ENCODE peak calls at places on chromosomes 5 and 9, in four cellular contexts. E is tibial nerve, Z is HepG2, R is cardiac muscle cell. B is an unnamed sample.

GRCh38 chr5:68066277-68066955 is 149.1 kb upstream of the PIK3R1 start:
- DNase-seq in Z (no peak), R (no peak), E (no peak), B (no peak)

GRCh38 chr9:2072752-2073405 is 57.7 kb downstream of the SMARCA2 start:
- DNase-seq in E (no peak), R (no peak), Z (no peak), B (no peak)

GRCh38 chr5:98401645-98402044 is 371.8 kb upstream of the RGMB start:
- DNase-seq in R (no peak), Z (no peak), E (no peak), B (peak)

GRCh38 chr9:19342927-19343326 is 37.1 kb downstream of the RPS6 start:
- DNase-seq in E (no peak), R (peak), Z (no peak), B (no peak)

GRCh38 chr9:110189001-110189400 is 19.0 kb downstream of the C9orf152 start:
- DNase-seq in Z (peak), R (no peak), E (no peak), B (peak)

GRCh38 chr5:1311443-1312055 is 16.7 kb upstream of the TERT start:
- DNase-seq in R (no peak), Z (no peak), E (no peak), B (no peak)

GRCh38 chr5:171622010-171622409 is 163.6 kb upstream of the SMIM23 start:
- DNase-seq in R (no peak), Z (no peak), E (no peak), B (no peak)

GRCh38 chr9:87529666-87530065 is 32.0 kb downstream of the DAPK1 start:
- DNase-seq in R (no peak), E (no peak), Z (no peak), B (no peak)

GRCh38 chr9:3962467-3962866 is 337.4 kb downstream of the GLIS3 start:
- DNase-seq in Z (peak), E (no peak), R (peak), B (peak)

GRCh38 chr5:11851402-11851801 is 52.8 kb downstream of the CTNND2 start:
- DNase-seq in E (no peak), R (no peak), Z (no peak), B (no peak)

GRCh38 chr5:150486402-150487198 is 21.3 kb upstream of the NDST1 start:
- DNase-seq in R (peak), Z (peak), E (peak), B (peak)

GRCh38 chr9:11874414-11874813 is 818.8 kb upstream of the TYRP1 start:
- DNase-seq in Z (no peak), E (no peak), R (no peak), B (no peak)

GRCh38 chr5:474826-475661 is 32.1 kb downstream of the EXOC3 start:
- DNase-seq in R (peak), E (no peak), Z (no peak), B (peak)

GRCh38 chr5:133106343-133106742 is 54.5 kb downstream of the HSPA4 start:
- DNase-seq in E (no peak), R (peak), Z (no peak), B (no peak)

GRCh38 chr5:146338774-146339714 is at the start of gene POU4F3:
- DNase-seq in E (no peak), Z (no peak), R (no peak), B (no peak)

GRCh38 chr5:31048282-31048974 is 145.1 kb upstream of the CDH6 start:
- DNase-seq in Z (no peak), E (no peak), R (peak), B (no peak)

GRCh38 chr5:166649656-166650055 is 1641.8 kb upstream of the WWC1 start:
- DNase-seq in R (peak), Z (no peak), E (no peak), B (no peak)

GRCh38 chr5:154972476-154973080 is 31.7 kb downstream of the MRPL22 start:
- DNase-seq in Z (peak), R (peak), E (no peak), B (peak)

GRCh38 chr5:10719965-10720364 is 41.1 kb downstream of the DAP start:
- DNase-seq in R (no peak), E (no peak), Z (no peak), B (peak)

GRCh38 chr5:107542428-107542827 is 128.3 kb downstream of the EFNA5 start:
- DNase-seq in E (peak), Z (peak), R (peak), B (peak)

GRCh38 chr9:126784401-126784800 is 20.4 kb upstream of the ZBTB43 start:
- DNase-seq in E (no peak), Z (no peak), R (no peak), B (no peak)

GRCh38 chr5:176638437-176638836 is 8.0 kb downstream of the EIF4E1B start:
- DNase-seq in R (no peak), Z (no peak), E (no peak), B (no peak)

GRCh38 chr9:16192403-16193017 is 639.7 kb downstream of the CCDC171 start:
- DNase-seq in E (no peak), R (peak), Z (no peak), B (peak)

GRCh38 chr5:69414885-69415583 is at the start of gene MARVELD2:
- DNase-seq in R (peak), Z (peak), E (peak), B (peak)

GRCh38 chr5:134019636-134020035 is 14.9 kb upstream of the VDAC1 start:
- DNase-seq in E (no peak), R (no peak), Z (no peak), B (no peak)

GRCh38 chr5:154159343-154159742 is 31.2 kb upstream of the GALNT10 start:
- DNase-seq in E (no peak), R (peak), Z (no peak), B (peak)

GRCh38 chr9:72022846-72023245 is 37.6 kb downstream of the C9orf57 start:
- DNase-seq in R (peak), Z (no peak), E (no peak), B (peak)

GRCh38 chr5:160271396-160271795 is 41.0 kb downstream of the CCNJL start:
- DNase-seq in R (peak), E (no peak), Z (no peak), B (no peak)

GRCh38 chr9:35798658-35799366 is 7.4 kb downstream of the NPR2 start:
- DNase-seq in E (no peak), Z (peak), R (no peak), B (peak)

GRCh38 chr9:136151848-136152542 is 33.3 kb upstream of the TMEM250 start:
- DNase-seq in R (no peak), Z (no peak), E (no peak), B (no peak)

GRCh38 chr5:139848508-139849100 is 53.0 kb downstream of the PSD2 start:
- DNase-seq in Z (no peak), E (no peak), R (peak), B (no peak)

GRCh38 chr5:40679998-40680681 is 425 bp downstream of the PTGER4 start:
- DNase-seq in R (no peak), Z (no peak), E (no peak), B (no peak)

GRCh38 chr5:111197523-111197922 is 26.7 kb upstream of the CAMK4 start:
- DNase-seq in Z (peak), R (peak), E (peak), B (peak)

GRCh38 chr5:35214051-35214450 is 16.2 kb downstream of the PRLR start:
- DNase-seq in R (no peak), E (no peak), Z (no peak), B (no peak)

GRCh38 chr5:170266570-170267379 is 30.8 kb downstream of the LCP2 start:
- DNase-seq in E (no peak), R (no peak), Z (no peak), B (no peak)

DNA sequence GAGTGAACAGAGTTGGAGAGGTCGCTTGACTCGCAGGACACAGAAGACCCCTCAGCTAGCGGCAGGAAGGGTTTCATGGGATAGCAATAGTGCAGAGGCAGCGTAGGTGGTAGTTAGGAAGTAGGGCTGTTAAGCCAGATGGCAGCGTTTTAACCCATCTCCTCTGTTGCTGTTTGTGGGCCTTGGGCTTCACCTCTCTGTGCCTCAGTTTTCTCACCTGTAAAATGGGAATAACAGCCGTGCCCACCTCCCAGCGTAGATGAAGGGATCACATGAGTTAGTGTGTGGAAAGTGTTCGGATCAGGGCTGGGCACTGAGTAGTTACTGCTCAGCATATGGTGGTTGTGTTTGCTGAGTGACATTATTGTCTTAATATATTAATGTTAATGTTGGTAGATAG is 1.9 kb downstream of the ZNF354B start:
- DNase-seq in R (no peak), Z (no peak), E (no peak), B (no peak)
- H3K4me3 ChIP-seq in R (no peak), Z (peak), E (no peak), B (peak)

DNA sequence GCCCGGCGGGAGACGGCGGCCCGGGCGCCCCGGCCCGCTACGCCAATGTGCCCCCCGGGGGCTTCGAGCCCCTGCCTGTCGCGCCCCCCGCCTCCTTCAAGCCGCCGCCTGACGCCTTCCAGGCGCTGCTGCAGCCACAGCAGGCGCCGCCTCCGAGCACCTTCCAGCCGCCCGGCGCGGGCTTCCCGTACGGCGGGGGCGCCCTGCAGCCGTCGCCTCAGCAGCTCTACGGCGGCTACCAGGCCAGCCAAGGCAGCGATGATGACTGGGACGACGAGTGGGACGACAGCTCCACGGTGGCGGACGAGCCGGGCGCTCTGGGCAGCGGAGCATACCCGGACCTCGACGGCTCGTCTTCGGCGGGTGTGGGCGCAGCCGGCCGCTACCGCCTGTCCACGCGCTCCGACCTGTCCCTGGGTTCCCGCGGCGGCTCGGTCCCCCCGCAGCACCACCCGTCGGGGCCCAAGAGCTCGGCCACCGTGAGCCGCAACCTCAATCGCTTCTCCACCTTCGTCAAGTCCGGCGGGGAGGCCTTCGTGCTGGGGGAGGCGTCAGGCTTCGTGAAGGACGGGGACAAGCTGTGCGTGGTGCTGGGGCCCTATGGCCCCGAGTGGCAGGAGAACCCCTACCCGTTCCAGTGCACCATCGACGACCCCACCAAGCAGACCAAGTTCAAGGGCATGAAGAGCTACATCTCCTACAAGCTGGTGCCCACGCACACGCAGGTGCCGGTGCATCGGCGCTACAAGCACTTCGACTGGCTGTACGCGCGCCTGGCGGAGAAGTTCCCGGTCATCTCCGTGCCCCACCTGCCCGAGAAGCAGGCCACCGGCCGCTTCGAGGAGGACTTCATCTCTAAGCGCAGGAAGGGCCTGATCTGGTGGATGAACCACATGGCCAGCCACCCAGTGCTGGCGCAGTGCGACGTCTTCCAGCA is 855 bp downstream of the SNX18 start:
- DNase-seq in Z (no peak), E (peak), R (peak), B (peak)
- TF ChIP-seq CTCF in Z (peak), E (no peak), R (no peak), B (no peak)

DNA sequence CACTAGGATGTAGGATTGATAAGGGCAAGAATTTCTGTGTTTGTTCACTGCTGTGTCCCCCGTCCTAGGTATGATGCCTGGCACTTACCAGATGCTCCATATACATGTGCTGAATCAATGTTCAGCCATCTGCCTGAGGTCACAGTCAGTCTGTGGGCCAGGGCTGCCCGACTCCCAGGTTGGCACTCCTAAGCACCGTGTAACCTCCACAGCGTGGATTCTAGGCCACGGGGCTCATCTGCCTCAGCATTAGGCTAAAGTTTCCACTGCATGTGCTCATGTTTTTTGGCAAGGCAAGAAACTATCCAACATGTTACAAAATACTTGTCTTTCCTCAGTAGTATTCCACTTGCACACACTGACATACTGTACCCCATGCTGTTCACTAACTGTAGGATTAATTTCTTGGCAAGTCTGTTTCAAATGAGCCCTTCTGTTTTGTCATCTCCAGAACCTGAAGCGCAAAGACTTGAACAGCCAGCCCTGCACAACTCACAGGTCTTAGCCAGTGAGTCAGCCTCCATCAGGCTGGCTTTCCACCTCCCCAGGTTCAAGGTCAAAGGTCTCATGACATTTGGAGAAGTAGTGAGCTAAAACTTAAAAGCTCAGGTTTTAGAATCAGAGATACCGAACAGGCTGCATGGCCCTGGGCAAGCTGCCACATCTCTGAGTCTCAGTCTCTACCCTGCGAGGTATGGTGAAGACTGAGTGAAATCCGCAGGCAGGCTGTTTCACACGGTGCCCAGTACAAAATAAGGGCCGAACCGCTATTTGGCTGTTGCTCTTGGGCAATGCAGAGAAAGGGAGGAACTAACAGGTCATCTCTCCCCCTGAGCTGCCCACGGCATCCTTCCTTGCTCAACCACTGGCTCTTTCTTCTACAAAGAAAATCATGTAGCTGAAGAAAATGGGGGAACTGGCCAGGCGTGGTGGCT is 7.2 kb downstream of the TOR1A start:
- DNase-seq in E (no peak), Z (no peak), R (no peak), B (no peak)
- H3K4me3 ChIP-seq in E (no peak), Z (no peak), R (no peak), B (no peak)

DNA sequence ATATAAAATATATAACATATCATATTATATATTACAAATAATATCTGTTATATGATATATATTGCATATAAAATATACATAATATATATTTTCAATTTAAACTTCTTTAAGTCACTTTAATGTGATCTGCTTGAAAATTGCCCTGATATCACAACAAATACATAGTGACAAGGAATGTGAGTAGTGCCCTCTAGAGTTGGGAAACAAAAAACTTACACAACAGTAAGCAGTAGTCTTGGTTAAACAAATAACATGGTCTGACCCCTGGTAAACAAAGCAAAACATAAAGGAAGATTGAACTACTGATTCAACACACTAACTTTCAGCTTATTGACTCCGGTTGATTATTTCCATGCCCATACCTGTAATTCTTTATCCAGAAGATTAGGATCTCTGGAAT is 188.3 kb upstream of the NMUR2 start:
- DNase-seq in R (no peak), Z (peak), E (no peak), B (no peak)
- TF ChIP-seq CTCF in R (no peak), Z (no peak), E (no peak), B (no peak)

GRCh38 chr5:16179936-16180788 is 571 bp upstream of the MARCHF11 start:
- DNase-seq in Z (no peak), R (no peak), E (no peak), B (no peak)
- H3K4me3 ChIP-seq in Z (no peak), R (peak), E (no peak), B (no peak)

DNA sequence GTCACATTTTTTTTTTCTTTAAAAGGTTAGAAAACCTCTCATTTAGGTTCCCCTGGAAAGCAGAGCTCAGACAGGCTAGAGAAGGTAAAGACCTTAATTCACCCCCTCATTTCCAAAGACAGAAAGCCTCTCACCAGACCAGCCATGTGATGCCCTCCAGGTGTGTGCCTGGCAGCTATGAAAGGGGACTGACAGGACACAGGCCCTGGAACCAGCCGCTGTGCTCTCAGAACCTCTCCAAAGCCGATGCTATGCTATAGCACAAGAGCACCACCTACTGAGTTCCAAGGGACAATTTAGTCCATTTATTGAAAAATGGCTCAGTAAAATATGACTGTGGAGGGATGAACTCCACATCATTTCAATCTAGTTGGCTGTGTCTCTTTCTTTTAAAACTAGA is 48.8 kb downstream of the FANCC start:
- DNase-seq in Z (peak), R (peak), E (no peak), B (peak)
- TF ChIP-seq CTCF in Z (peak), R (peak), E (no peak), B (peak)

GRCh38 chr5:174727794-174728662 is 3.6 kb downstream of the MSX2 start:
- DNase-seq in R (no peak), E (no peak), Z (no peak), B (no peak)
- H3K4me3 ChIP-seq in R (peak), E (no peak), Z (no peak), B (no peak)

GRCh38 chr5:168027002-168027401 is 264.4 kb upstream of the WWC1 start:
- DNase-seq in R (no peak), Z (no peak), E (peak), B (no peak)

GRCh38 chr5:168030911-168031310 is 260.5 kb upstream of the WWC1 start:
- DNase-seq in E (no peak), Z (no peak), R (no peak), B (no peak)

DNA sequence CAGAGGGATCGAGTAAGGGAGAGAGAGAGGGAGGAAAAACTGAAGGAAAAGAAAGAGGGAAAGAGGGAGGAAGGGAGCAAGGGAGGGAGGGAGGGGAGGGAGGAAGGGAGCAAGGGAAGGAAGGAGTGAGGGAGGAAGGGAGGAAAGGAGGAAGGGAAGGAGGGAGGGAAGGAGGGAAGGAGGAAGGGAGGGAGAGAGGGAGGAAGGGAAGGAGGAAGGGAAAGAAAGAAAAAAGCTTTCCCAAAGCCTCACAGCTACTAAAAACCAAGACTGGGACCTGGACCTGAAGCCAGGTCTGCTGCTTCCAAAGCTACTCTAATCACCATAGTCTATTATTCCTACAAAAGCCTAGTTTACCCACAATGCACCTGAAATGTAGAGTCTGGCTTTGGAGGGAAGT is 259.8 kb upstream of the WWC1 start:
- DNase-seq in R (no peak), Z (no peak), E (no peak), B (no peak)
- TF ChIP-seq CTCF in R (no peak), Z (no peak), E (no peak), B (no peak)

GRCh38 chr5:79261907-79262306 is 26.0 kb downstream of the JMY start:
- DNase-seq in E (no peak), Z (no peak), R (no peak), B (no peak)

GRCh38 chr5:79259810-79260209 is 23.9 kb downstream of the JMY start:
- DNase-seq in Z (no peak), E (no peak), R (no peak), B (no peak)

GRCh38 chr5:79258801-79259200 is 22.9 kb downstream of the JMY start:
- DNase-seq in Z (no peak), E (no peak), R (no peak), B (no peak)

GRCh38 chr5:79259383-79259782 is 23.5 kb downstream of the JMY start:
- DNase-seq in E (no peak), R (no peak), Z (no peak), B (no peak)

DNA sequence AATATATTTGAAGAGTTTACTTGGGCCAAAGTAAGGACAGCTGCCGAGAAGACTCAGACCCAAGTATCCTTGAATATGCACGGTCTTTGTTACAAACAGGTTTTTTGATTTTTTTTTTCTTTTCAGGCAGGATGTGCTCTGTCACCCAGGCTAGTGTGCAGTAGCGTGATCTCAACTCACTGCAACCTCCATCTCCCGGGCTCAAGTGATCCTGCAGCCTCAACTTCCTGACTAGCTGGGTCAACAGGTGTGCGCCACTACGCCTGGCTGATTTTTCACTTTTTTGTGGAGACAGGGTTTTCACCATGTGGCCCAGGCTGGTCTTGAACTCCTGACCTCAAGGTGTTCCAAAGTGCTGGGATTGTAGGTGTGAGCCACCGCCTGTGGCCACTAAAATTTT is 27.4 kb downstream of the JMY start:
- DNase-seq in E (no peak), R (no peak), Z (no peak), B (no peak)
- H3K4me3 ChIP-seq in E (no peak), R (no peak), Z (no peak), B (no peak)

GRCh38 chr5:7261049-7261448 is 134.9 kb upstream of the ADCY2 start:
- DNase-seq in E (no peak), Z (peak), R (peak), B (peak)
- TF ChIP-seq CTCF in E (peak), Z (peak), R (peak), B (peak)

B was measured in AG10803.